ENCODE peak calls at places on chromosome 14, in six cellular contexts. One of them, this sample, is unnamed.

GRCh38 chr14:65472189-65472588 is 59.7 kb downstream of the FUT8 start:
- DNase-seq in HCT116: no peak
- DNase-seq in SK-N-SH: no peak
- DNase-seq in neural progenitor cell: peak
- DNase-seq in GM23248: no peak
- DNase-seq in MM.1S: no peak
- DNase-seq in this sample: no peak

GRCh38 chr14:61355892-61356325 is 34.5 kb downstream of the PRKCH start:
- DNase-seq in HCT116: peak
- DNase-seq in neural progenitor cell: no peak
- DNase-seq in SK-N-SH: no peak
- DNase-seq in MM.1S: no peak
- DNase-seq in GM23248: peak
- DNase-seq in this sample: peak

GRCh38 chr14:23013056-23014054 is 3.4 kb upstream of the C14orf93 start:
- DNase-seq in neural progenitor cell: no peak
- DNase-seq in SK-N-SH: peak
- DNase-seq in MM.1S: no peak
- DNase-seq in GM23248: no peak
- DNase-seq in HCT116: no peak
- DNase-seq in this sample: no peak

GRCh38 chr14:61474671-61475070 is 153.3 kb downstream of the PRKCH start:
- DNase-seq in neural progenitor cell: no peak
- DNase-seq in HCT116: no peak
- DNase-seq in SK-N-SH: no peak
- DNase-seq in GM23248: no peak
- DNase-seq in MM.1S: no peak
- DNase-seq in this sample: no peak

GRCh38 chr14:42192659-42193425 is 586.2 kb downstream of the LRFN5 start:
- DNase-seq in SK-N-SH: no peak
- DNase-seq in MM.1S: no peak
- DNase-seq in HCT116: peak
- DNase-seq in neural progenitor cell: no peak
- DNase-seq in GM23248: peak
- DNase-seq in this sample: peak

GRCh38 chr14:101370593-101371569 is 190.4 kb upstream of the DIO3 start:
- DNase-seq in GM23248: no peak
- DNase-seq in HCT116: no peak
- DNase-seq in SK-N-SH: no peak
- DNase-seq in neural progenitor cell: no peak
- DNase-seq in MM.1S: no peak
- DNase-seq in this sample: no peak

GRCh38 chr14:72633551-72633950 is 260.4 kb downstream of the DPF3 start:
- DNase-seq in MM.1S: no peak
- DNase-seq in HCT116: no peak
- DNase-seq in GM23248: peak
- DNase-seq in neural progenitor cell: no peak
- DNase-seq in SK-N-SH: no peak
- DNase-seq in this sample: no peak

GRCh38 chr14:105087308-105087962 is 22.2 kb upstream of the GPR132 start:
- DNase-seq in HCT116: no peak
- DNase-seq in neural progenitor cell: peak
- DNase-seq in SK-N-SH: peak
- DNase-seq in MM.1S: no peak
- DNase-seq in GM23248: peak
- DNase-seq in this sample: peak

GRCh38 chr14:101102875-101103274 is 199.4 kb upstream of the RTL1 start:
- DNase-seq in SK-N-SH: peak
- DNase-seq in GM23248: no peak
- DNase-seq in HCT116: no peak
- DNase-seq in neural progenitor cell: no peak
- DNase-seq in MM.1S: no peak
- DNase-seq in this sample: no peak

GRCh38 chr14:89640141-89640540 is 223.1 kb upstream of the FOXN3 start:
- DNase-seq in MM.1S: no peak
- DNase-seq in HCT116: no peak
- DNase-seq in SK-N-SH: no peak
- DNase-seq in neural progenitor cell: no peak
- DNase-seq in GM23248: no peak
- DNase-seq in this sample: no peak

GRCh38 chr14:33836203-33836894 is 114.5 kb downstream of the EGLN3 start:
- DNase-seq in HCT116: no peak
- DNase-seq in MM.1S: no peak
- DNase-seq in neural progenitor cell: no peak
- DNase-seq in SK-N-SH: no peak
- DNase-seq in GM23248: no peak
- DNase-seq in this sample: no peak

GRCh38 chr14:77222546-77223225 is 41.1 kb downstream of the TMEM63C start:
- DNase-seq in neural progenitor cell: peak
- DNase-seq in MM.1S: no peak
- DNase-seq in GM23248: no peak
- DNase-seq in HCT116: no peak
- DNase-seq in SK-N-SH: no peak
- DNase-seq in this sample: no peak

GRCh38 chr14:61444215-61444768 is 122.9 kb downstream of the PRKCH start:
- DNase-seq in SK-N-SH: no peak
- DNase-seq in neural progenitor cell: no peak
- DNase-seq in HCT116: no peak
- DNase-seq in GM23248: no peak
- DNase-seq in MM.1S: no peak
- DNase-seq in this sample: no peak

GRCh38 chr14:31994391-31995033 is 82.6 kb upstream of the ARHGAP5 start:
- DNase-seq in SK-N-SH: no peak
- DNase-seq in GM23248: peak
- DNase-seq in MM.1S: no peak
- DNase-seq in neural progenitor cell: no peak
- DNase-seq in HCT116: no peak
- DNase-seq in this sample: no peak

GRCh38 chr14:55599250-55599879 is 19.4 kb downstream of the KTN1 start:
- DNase-seq in MM.1S: no peak
- DNase-seq in neural progenitor cell: no peak
- DNase-seq in GM23248: no peak
- DNase-seq in HCT116: peak
- DNase-seq in SK-N-SH: no peak
- DNase-seq in this sample: peak

GRCh38 chr14:69672372-69672771 is 61.0 kb downstream of the SUSD6 start:
- DNase-seq in MM.1S: no peak
- DNase-seq in GM23248: no peak
- DNase-seq in HCT116: no peak
- DNase-seq in SK-N-SH: no peak
- DNase-seq in neural progenitor cell: no peak
- DNase-seq in this sample: no peak

GRCh38 chr14:81246561-81247270 is 26.0 kb upstream of the GTF2A1 start:
- DNase-seq in HCT116: no peak
- DNase-seq in GM23248: peak
- DNase-seq in SK-N-SH: no peak
- DNase-seq in neural progenitor cell: no peak
- DNase-seq in MM.1S: no peak
- DNase-seq in this sample: peak

GRCh38 chr14:92880851-92881250 is 42.1 kb upstream of the CHGA start:
- DNase-seq in SK-N-SH: peak
- DNase-seq in neural progenitor cell: peak
- DNase-seq in MM.1S: no peak
- DNase-seq in HCT116: peak
- DNase-seq in GM23248: peak
- DNase-seq in this sample: peak

GRCh38 chr14:64296561-64296960 is 2.4 kb upstream of the ESR2 start:
- DNase-seq in GM23248: no peak
- DNase-seq in HCT116: no peak
- DNase-seq in neural progenitor cell: no peak
- DNase-seq in MM.1S: no peak
- DNase-seq in SK-N-SH: no peak
- DNase-seq in this sample: peak

GRCh38 chr14:88792572-88793258 is at the start of gene EML5:
- DNase-seq in MM.1S: peak
- DNase-seq in GM23248: peak
- DNase-seq in neural progenitor cell: peak
- DNase-seq in HCT116: peak
- DNase-seq in SK-N-SH: peak
- DNase-seq in this sample: peak

GRCh38 chr14:85528882-85529585 is 910 bp upstream of the FLRT2 start:
- DNase-seq in MM.1S: no peak
- DNase-seq in GM23248: peak
- DNase-seq in HCT116: no peak
- DNase-seq in SK-N-SH: no peak
- DNase-seq in neural progenitor cell: peak
- DNase-seq in this sample: peak

GRCh38 chr14:60196291-60196690 is 31.1 kb upstream of the DHRS7 start:
- DNase-seq in neural progenitor cell: no peak
- DNase-seq in GM23248: no peak
- DNase-seq in SK-N-SH: no peak
- DNase-seq in MM.1S: no peak
- DNase-seq in HCT116: no peak
- DNase-seq in this sample: peak

GRCh38 chr14:60195179-60195810 is 30.1 kb upstream of the DHRS7 start:
- DNase-seq in MM.1S: no peak
- DNase-seq in GM23248: no peak
- DNase-seq in HCT116: no peak
- DNase-seq in SK-N-SH: no peak
- DNase-seq in neural progenitor cell: peak
- DNase-seq in this sample: no peak

GRCh38 chr14:60199321-60199720 is 34.1 kb upstream of the DHRS7 start:
- DNase-seq in GM23248: no peak
- DNase-seq in MM.1S: no peak
- DNase-seq in HCT116: no peak
- DNase-seq in SK-N-SH: no peak
- DNase-seq in neural progenitor cell: no peak
- DNase-seq in this sample: no peak

DNA sequence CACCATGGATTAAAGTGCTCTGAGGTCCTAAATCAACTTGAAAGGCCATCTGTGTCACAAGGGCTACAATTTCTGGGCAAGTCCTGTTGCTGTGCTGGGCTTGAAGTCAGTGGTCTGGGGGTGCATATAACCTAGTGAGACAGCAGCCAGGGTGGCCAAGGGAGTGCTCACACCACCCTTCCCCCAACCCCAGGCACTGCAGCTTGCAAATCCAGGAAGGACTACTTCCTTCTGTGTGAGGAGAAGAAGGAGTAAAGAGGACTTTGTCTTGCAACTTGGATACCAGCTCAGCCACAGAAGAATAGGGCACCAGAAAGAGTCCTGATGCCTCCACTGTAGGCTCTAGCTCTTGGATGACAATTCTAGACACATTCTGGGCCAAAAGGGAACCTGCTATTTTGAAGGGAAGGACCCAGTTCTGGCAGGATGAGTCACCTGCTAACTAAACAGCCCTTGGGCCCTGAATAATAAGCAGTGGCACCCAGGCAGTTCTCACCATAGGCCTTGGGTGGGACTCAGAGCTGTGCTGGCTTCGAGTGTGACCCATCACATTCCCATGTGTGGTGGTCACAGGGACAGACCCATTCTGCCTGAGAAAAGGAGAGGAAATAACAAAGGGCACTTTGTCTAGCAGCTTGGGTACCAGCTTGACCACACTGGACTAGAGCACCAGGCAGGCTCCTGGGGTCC is 32.6 kb upstream of the DHRS7 start:
- DNase-seq in HCT116: no peak
- DNase-seq in MM.1S: no peak
- DNase-seq in neural progenitor cell: no peak
- DNase-seq in GM23248: no peak
- DNase-seq in SK-N-SH: no peak
- DNase-seq in this sample: peak
- H3K9ac ChIP-seq in HCT116: no peak
- H3K9ac ChIP-seq in MM.1S: no peak
- H3K9ac ChIP-seq in neural progenitor cell: no peak
- H3K9ac ChIP-seq in GM23248: no peak
- H3K9ac ChIP-seq in SK-N-SH: no peak
- H3K9ac ChIP-seq in this sample: no peak

DNA sequence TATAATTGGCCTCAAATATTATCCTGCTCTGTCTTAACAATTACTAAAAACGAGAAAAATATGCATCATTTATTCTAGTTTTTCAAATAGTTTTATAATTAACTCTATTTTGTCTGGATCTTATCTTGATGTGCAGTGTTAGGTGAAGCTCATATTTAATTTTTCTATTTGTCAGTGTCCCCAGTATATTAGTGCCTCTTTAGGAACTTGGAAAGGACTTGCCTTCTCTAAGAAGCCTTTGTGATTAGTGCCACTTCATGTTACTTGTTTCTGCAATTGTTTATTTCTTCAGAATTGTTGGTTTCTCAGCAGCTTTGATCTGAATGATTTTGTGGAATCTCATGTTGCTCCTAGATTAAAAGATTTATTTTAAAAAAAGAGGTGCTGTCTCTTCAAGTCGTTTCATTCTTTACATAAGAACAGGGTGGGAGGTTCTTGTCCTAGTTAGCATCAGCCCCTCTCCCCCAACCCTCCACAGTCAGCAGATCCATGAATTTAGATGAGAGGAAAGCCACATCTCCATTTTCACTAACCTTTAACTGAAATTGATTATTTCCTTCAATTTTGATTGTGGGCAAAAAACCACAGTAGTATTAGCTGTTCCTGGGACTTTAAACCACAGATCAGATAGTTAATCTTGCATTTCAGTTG is 434.4 kb downstream of the RAD51B start:
- DNase-seq in GM23248: no peak
- DNase-seq in HCT116: no peak
- DNase-seq in MM.1S: no peak
- DNase-seq in SK-N-SH: no peak
- DNase-seq in neural progenitor cell: no peak
- DNase-seq in this sample: no peak
- TF ChIP-seq EZH2phosphoT487 in GM23248: no peak
- TF ChIP-seq EZH2phosphoT487 in HCT116: no peak
- TF ChIP-seq EZH2phosphoT487 in MM.1S: no peak
- TF ChIP-seq EZH2phosphoT487 in SK-N-SH: no peak
- TF ChIP-seq EZH2phosphoT487 in neural progenitor cell: no peak
- TF ChIP-seq EZH2phosphoT487 in this sample: no peak

GRCh38 chr14:76138119-76138757 is 13.5 kb upstream of the GPATCH2L start:
- DNase-seq in HCT116: no peak
- DNase-seq in neural progenitor cell: peak
- DNase-seq in GM23248: no peak
- DNase-seq in SK-N-SH: peak
- DNase-seq in MM.1S: no peak
- DNase-seq in this sample: no peak
- H2AFZ ChIP-seq in HCT116: no peak
- H2AFZ ChIP-seq in neural progenitor cell: peak
- H2AFZ ChIP-seq in GM23248: no peak
- H2AFZ ChIP-seq in SK-N-SH: peak
- H2AFZ ChIP-seq in MM.1S: no peak
- H2AFZ ChIP-seq in this sample: no peak

DNA sequence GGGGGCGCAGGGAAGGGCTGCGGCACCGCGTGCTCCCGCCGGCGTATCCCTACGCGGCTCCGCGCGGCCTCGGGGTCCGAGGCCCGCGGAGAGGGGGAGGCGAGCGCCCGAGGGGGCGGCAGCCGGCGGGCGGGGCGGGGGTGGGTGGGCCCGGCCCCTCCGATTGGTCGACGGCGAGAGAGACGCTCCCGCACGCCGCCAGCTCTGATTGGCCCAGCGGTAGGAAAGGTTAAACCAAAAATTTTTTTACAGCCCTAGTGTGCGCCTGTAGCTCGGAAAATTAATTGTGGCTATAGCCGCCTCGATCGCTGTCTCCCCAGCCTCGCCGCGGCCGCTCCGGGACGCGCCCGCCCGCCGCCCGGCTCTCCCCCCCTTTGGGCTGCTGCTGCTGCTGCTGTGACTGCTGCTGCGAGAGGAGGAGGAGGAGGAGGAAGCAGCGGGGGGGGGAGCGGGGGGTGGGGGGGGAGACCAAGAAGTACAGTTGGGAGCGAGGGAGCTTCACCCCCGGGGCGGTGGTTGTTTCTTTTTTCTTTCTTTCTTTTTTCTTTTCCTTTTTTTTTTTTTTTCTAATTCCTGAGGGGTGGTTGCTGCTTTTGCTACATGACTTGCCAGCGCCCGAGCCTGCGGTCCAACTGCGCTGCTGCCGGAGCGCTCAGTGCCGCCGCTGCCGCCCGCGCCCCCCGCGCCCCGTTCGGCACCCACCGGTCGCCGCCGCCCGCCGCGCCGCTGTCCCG is at the start of gene FOXG1:
- DNase-seq in SK-N-SH: peak
- DNase-seq in GM23248: peak
- DNase-seq in HCT116: no peak
- DNase-seq in MM.1S: no peak
- DNase-seq in neural progenitor cell: peak
- DNase-seq in this sample: no peak
- H3K9ac ChIP-seq in SK-N-SH: no peak
- H3K9ac ChIP-seq in GM23248: no peak
- H3K9ac ChIP-seq in HCT116: no peak
- H3K9ac ChIP-seq in MM.1S: no peak
- H3K9ac ChIP-seq in neural progenitor cell: no peak
- H3K9ac ChIP-seq in this sample: no peak